ENCODE peak calls at places on chromosomes 13 and 19, in five cellular contexts. H is H1, U is K562, S is GM12892, B is HepG2. R is an unnamed sample.

GRCh38 chr19:39223703-39224279 is 19.7 kb upstream of the SYCN start:
- DNase-seq in H (no peak), S (no peak), U (peak), B (no peak), R (no peak)

GRCh38 chr13:99415014-99415650 is 86.1 kb upstream of the TM9SF2 start:
- DNase-seq in H (no peak), U (no peak), S (no peak), B (no peak), R (no peak)

GRCh38 chr13:39531646-39532045 is 71.3 kb downstream of the LHFPL6 start:
- DNase-seq in B (no peak), U (no peak), H (no peak), S (no peak), R (no peak)

GRCh38 chr13:33283195-33283910 is 2.2 kb downstream of the STARD13 start:
- DNase-seq in S (no peak), U (no peak), H (no peak), B (no peak), R (no peak)

GRCh38 chr13:107252021-107252420 is 684.1 kb upstream of the ARGLU1 start:
- DNase-seq in B (no peak), S (no peak), H (no peak), U (no peak), R (no peak)

GRCh38 chr13:60112771-60113170 is 51.0 kb downstream of the DIAPH3 start:
- DNase-seq in H (no peak), B (no peak), S (no peak), U (no peak), R (no peak)

GRCh38 chr13:104773775-104774174 is 1707.6 kb upstream of the SLC10A2 start:
- DNase-seq in U (no peak), H (no peak), S (no peak), B (peak), R (peak)

GRCh38 chr13:99027260-99027659 is 49.4 kb upstream of the DOCK9 start:
- DNase-seq in U (no peak), S (no peak), H (no peak), B (no peak), R (no peak)

GRCh38 chr13:74710006-74710405 is 575.8 kb upstream of the KLF12 start:
- DNase-seq in U (no peak), B (no peak), H (no peak), S (no peak), R (no peak)

GRCh38 chr13:27304611-27305010 is 34.0 kb downstream of the RASL11A start:
- DNase-seq in B (no peak), H (no peak), S (no peak), U (no peak), R (no peak)

GRCh38 chr13:41944635-41945401 is 16.1 kb downstream of the VWA8 start:
- DNase-seq in S (no peak), U (no peak), B (peak), H (no peak), R (no peak)
- TF ChIP-seq TAF1 in S (no peak), U (no peak), B (no peak), H (no peak), R (no peak)

DNA sequence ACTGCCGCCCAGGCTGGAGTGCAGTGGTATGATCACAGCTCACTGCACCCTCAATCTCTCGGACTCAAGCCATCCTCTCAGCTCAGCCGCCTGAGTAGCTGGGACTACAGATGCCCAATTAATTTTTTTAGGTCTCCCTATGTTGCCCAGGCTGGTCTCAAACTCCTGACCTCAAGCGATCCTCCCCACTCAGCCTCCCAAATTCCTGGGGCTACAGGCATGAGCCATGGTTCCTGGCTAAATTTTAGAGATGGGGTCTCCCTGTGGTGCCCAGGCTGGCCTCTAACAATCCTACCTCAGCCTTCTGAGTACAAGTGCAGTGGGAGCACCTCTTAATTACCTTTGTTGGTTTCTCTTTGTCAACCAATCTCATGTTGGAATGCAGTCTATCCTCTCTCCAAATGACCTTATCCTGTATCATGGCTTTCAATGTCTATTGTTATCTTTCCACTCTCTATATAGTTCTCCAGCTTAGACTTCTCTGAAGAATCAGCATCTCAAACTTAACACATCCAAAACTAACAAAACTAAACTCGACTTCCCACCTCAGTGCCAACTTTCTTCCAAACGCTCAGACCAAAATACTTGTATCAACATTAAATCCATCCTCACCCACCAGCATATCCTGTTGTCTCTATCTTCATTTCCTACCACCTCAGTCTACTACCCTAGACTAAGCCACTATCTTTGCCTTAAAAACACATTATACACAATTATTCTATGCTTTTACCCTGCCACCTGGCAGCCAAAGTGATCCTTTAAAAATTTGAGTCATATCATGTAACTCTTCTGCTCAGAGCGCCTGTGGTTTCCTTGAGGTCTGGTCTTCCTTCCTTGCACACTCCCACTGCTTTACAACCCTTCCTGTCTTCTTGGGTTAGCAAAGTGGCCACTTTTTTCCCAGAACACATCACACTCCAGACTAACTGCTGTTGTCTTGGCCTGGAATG is 6.7 kb downstream of the TPT1 start:
- DNase-seq in B (no peak), U (no peak), H (no peak), S (no peak), R (no peak)
- TF ChIP-seq TAF1 in B (no peak), U (no peak), H (no peak), S (no peak), R (no peak)

GRCh38 chr19:940591-941291 is 14.9 kb downstream of the ARID3A start:
- DNase-seq in H (no peak), B (no peak), S (no peak), U (no peak), R (no peak)
- TF ChIP-seq TAF1 in H (no peak), B (no peak), S (no peak), U (no peak), R (no peak)

DNA sequence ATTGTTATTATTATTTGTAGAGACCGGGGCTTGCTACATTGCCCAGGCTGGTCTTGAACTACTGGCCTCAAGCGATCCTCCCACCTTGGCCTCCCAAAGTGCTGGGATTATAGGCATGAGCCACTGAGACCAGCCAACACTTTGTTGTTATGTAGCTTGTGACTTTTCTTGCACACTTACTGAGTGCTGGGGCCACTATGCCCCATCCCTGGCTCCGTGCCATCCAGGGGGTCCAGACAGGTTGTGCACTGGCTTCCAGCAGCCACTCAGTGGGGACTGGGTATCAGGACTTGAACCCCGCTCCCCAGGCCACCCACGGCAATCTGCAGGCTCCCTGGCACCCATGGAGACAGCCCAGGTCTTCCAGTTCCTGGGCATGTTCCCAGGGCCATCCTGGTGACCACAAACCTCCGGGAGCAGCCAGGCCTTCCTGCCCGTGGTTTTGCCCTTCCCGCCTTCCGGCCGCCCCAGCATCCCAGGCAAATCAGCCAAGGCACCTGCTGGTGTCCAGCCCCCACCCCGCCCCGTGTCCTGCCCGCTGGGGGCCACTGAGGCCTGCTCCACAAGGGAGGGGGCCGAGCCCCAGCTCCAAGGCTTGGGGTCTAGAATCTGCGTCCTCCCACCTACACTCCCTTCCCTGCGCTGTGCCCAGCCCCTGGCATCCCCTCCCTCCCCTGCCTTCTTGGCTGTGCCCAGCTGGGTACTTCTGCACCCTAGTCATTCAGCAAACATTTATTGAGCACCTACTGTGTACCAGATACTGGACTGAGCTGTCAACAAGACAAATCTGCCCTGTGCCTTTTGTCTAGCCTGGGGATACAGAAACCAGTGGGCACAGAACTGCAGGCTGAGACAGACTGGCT is 23.7 kb upstream of the SEMA6B start:
- DNase-seq in B (peak), S (no peak), H (no peak), U (no peak), R (no peak)
- TF ChIP-seq TAF1 in B (peak), S (no peak), H (no peak), U (no peak), R (no peak)

GRCh38 chr13:57846600-57847173 is 215.1 kb downstream of the PCDH17 start:
- DNase-seq in B (no peak), U (no peak), S (no peak), H (no peak), R (no peak)
- TF ChIP-seq TAF1 in B (no peak), U (no peak), S (no peak), H (no peak), R (no peak)

GRCh38 chr19:29884466-29884865 is 57.6 kb upstream of the URI1 start:
- DNase-seq in B (no peak), S (no peak), U (no peak), H (no peak), R (no peak)
- TF ChIP-seq TAF1 in B (no peak), S (no peak), U (no peak), H (no peak), R (no peak)

GRCh38 chr19:12092065-12092867 is 27.7 kb downstream of the ZNF844 start:
- DNase-seq in U (peak), S (peak), B (peak), H (peak), R (peak)
- TF ChIP-seq TAF1 in U (peak), S (peak), B (peak), H (peak), R (no peak)